ENCODE peak calls at places on chromosomes 11 and 22, in four cellular contexts. One of them, this sample, is unnamed.

GRCh38 chr11:78541537-78541936 is 33.1 kb downstream of the NARS2 start:
- DNase-seq in lower leg skin: no peak
- DNase-seq in dorsolateral prefrontal cortex: no peak
- DNase-seq in astrocyte of the spinal cord: no peak
- DNase-seq in this sample: no peak

GRCh38 chr11:1205121-1205986 is 17.5 kb upstream of the MUC5B start:
- DNase-seq in lower leg skin: no peak
- DNase-seq in dorsolateral prefrontal cortex: peak; percentile 36
- DNase-seq in astrocyte of the spinal cord: no peak
- DNase-seq in this sample: no peak

GRCh38 chr11:83835423-83835822 is 549.3 kb upstream of the CCDC90B start:
- DNase-seq in lower leg skin: no peak
- DNase-seq in dorsolateral prefrontal cortex: no peak
- DNase-seq in astrocyte of the spinal cord: peak; percentile 24
- DNase-seq in this sample: no peak

GRCh38 chr22:19888131-19888746 is 33.6 kb upstream of the GNB1L start:
- DNase-seq in lower leg skin: no peak
- DNase-seq in dorsolateral prefrontal cortex: no peak
- DNase-seq in astrocyte of the spinal cord: no peak
- DNase-seq in this sample: no peak

GRCh38 chr22:46433318-46433717 is 97.8 kb downstream of the TRMU start:
- DNase-seq in lower leg skin: no peak
- DNase-seq in dorsolateral prefrontal cortex: no peak
- DNase-seq in astrocyte of the spinal cord: no peak
- DNase-seq in this sample: no peak

GRCh38 chr11:123308077-123308476 is 113.0 kb upstream of the CLMP start:
- DNase-seq in lower leg skin: no peak
- DNase-seq in dorsolateral prefrontal cortex: no peak
- DNase-seq in astrocyte of the spinal cord: peak; percentile 45
- DNase-seq in this sample: peak; percentile 95

GRCh38 chr11:692824-693414 is 2.1 kb downstream of the DEAF1 start:
- DNase-seq in lower leg skin: no peak
- DNase-seq in dorsolateral prefrontal cortex: no peak
- DNase-seq in astrocyte of the spinal cord: no peak
- DNase-seq in this sample: peak; percentile 26

GRCh38 chr11:131867457-131868257 is 497.2 kb downstream of the NTM start:
- DNase-seq in lower leg skin: peak; percentile 39
- DNase-seq in dorsolateral prefrontal cortex: peak; percentile 76
- DNase-seq in astrocyte of the spinal cord: peak; percentile 91
- DNase-seq in this sample: peak; percentile 83

GRCh38 chr11:102325088-102325487 is 7.8 kb downstream of the BIRC3 start:
- DNase-seq in lower leg skin: no peak
- DNase-seq in dorsolateral prefrontal cortex: no peak
- DNase-seq in astrocyte of the spinal cord: no peak
- DNase-seq in this sample: no peak

GRCh38 chr11:1116104-1116503 is 41.4 kb downstream of the MUC2 start:
- DNase-seq in lower leg skin: no peak
- DNase-seq in dorsolateral prefrontal cortex: no peak
- DNase-seq in astrocyte of the spinal cord: no peak
- DNase-seq in this sample: no peak

DNA sequence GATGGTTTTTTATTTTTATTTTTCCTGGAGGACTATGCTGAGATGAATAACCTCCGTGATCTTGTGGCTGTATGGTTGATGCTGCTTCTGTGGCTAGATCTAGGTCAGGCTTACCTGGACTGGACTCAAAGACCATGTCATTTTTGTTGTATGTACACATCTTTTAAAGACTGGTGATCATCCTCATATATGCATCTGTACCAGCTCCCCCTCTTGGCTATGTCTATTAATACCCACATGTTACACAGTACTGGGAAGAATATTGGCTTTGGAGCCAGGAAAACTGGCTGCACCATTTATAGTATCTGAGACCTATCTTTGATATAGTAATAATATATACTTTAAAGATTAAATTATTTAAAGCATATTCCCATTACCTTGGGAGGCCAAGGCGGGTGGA is 18.4 kb upstream of the PITPNB start:
- DNase-seq in lower leg skin: no peak
- DNase-seq in dorsolateral prefrontal cortex: no peak
- DNase-seq in astrocyte of the spinal cord: no peak
- DNase-seq in this sample: no peak
- TF ChIP-seq CTCF in lower leg skin: no peak
- TF ChIP-seq CTCF in dorsolateral prefrontal cortex: no peak
- TF ChIP-seq CTCF in astrocyte of the spinal cord: peak; percentile 19
- TF ChIP-seq CTCF in this sample: peak; percentile 12

GRCh38 chr11:34566209-34566551 is 52.6 kb upstream of the ELF5 start:
- DNase-seq in lower leg skin: no peak
- DNase-seq in dorsolateral prefrontal cortex: no peak
- DNase-seq in astrocyte of the spinal cord: no peak
- DNase-seq in this sample: no peak
- H3K4me3 ChIP-seq in lower leg skin: no peak overlapping the region
- H3K4me3 ChIP-seq in dorsolateral prefrontal cortex: no peak overlapping the region
- H3K4me3 ChIP-seq in astrocyte of the spinal cord: no peak overlapping the region
- H3K4me3 ChIP-seq in this sample: no peak overlapping the region

GRCh38 chr22:38221908-38222796 is 20.4 kb downstream of the MAFF start:
- DNase-seq in lower leg skin: no peak
- DNase-seq in dorsolateral prefrontal cortex: no peak
- DNase-seq in astrocyte of the spinal cord: no peak
- DNase-seq in this sample: no peak
- TF ChIP-seq CTCF in lower leg skin: no peak
- TF ChIP-seq CTCF in dorsolateral prefrontal cortex: no peak
- TF ChIP-seq CTCF in astrocyte of the spinal cord: no peak
- TF ChIP-seq CTCF in this sample: no peak

GRCh38 chr22:49052023-49052538 is 775.6 kb downstream of the BRD1 start:
- DNase-seq in lower leg skin: no peak
- DNase-seq in dorsolateral prefrontal cortex: no peak
- DNase-seq in astrocyte of the spinal cord: no peak
- DNase-seq in this sample: no peak

GRCh38 chr22:49049691-49050090 is 778.0 kb downstream of the BRD1 start:
- DNase-seq in lower leg skin: no peak
- DNase-seq in dorsolateral prefrontal cortex: no peak
- DNase-seq in astrocyte of the spinal cord: no peak
- DNase-seq in this sample: no peak

GRCh38 chr22:49053574-49053973 is 774.1 kb downstream of the BRD1 start:
- DNase-seq in lower leg skin: no peak
- DNase-seq in dorsolateral prefrontal cortex: no peak
- DNase-seq in astrocyte of the spinal cord: no peak
- DNase-seq in this sample: no peak

GRCh38 chr22:49052560-49052959 is 775.1 kb downstream of the BRD1 start:
- DNase-seq in lower leg skin: no peak
- DNase-seq in dorsolateral prefrontal cortex: no peak
- DNase-seq in astrocyte of the spinal cord: no peak
- DNase-seq in this sample: no peak

GRCh38 chr22:49051491-49052022 is 776.1 kb downstream of the BRD1 start:
- DNase-seq in lower leg skin: no peak
- DNase-seq in dorsolateral prefrontal cortex: no peak
- DNase-seq in astrocyte of the spinal cord: no peak
- DNase-seq in this sample: no peak
- H3K4me3 ChIP-seq in lower leg skin: peak overlapping the region; percentile 7
- H3K4me3 ChIP-seq in dorsolateral prefrontal cortex: peak overlapping the region; percentile 32
- H3K4me3 ChIP-seq in astrocyte of the spinal cord: peak overlapping the region; percentile 36
- H3K4me3 ChIP-seq in this sample: no peak overlapping the region

GRCh38 chr11:58428021-58428420 is at the start of gene OR5B2:
- DNase-seq in lower leg skin: no peak
- DNase-seq in dorsolateral prefrontal cortex: no peak
- DNase-seq in astrocyte of the spinal cord: no peak
- DNase-seq in this sample: no peak

GRCh38 chr11:58434217-58434616 is 6.3 kb upstream of the OR5B2 start:
- DNase-seq in lower leg skin: no peak
- DNase-seq in dorsolateral prefrontal cortex: no peak
- DNase-seq in astrocyte of the spinal cord: no peak
- DNase-seq in this sample: no peak

GRCh38 chr11:58429273-58429672 is 1.4 kb upstream of the OR5B2 start:
- DNase-seq in lower leg skin: no peak
- DNase-seq in dorsolateral prefrontal cortex: no peak
- DNase-seq in astrocyte of the spinal cord: no peak
- DNase-seq in this sample: no peak

GRCh38 chr11:58433638-58434203 is 5.8 kb upstream of the OR5B2 start:
- DNase-seq in lower leg skin: no peak
- DNase-seq in dorsolateral prefrontal cortex: no peak
- DNase-seq in astrocyte of the spinal cord: no peak
- DNase-seq in this sample: no peak
- TF ChIP-seq CTCF in lower leg skin: no peak
- TF ChIP-seq CTCF in dorsolateral prefrontal cortex: no peak
- TF ChIP-seq CTCF in astrocyte of the spinal cord: no peak
- TF ChIP-seq CTCF in this sample: no peak

DNA sequence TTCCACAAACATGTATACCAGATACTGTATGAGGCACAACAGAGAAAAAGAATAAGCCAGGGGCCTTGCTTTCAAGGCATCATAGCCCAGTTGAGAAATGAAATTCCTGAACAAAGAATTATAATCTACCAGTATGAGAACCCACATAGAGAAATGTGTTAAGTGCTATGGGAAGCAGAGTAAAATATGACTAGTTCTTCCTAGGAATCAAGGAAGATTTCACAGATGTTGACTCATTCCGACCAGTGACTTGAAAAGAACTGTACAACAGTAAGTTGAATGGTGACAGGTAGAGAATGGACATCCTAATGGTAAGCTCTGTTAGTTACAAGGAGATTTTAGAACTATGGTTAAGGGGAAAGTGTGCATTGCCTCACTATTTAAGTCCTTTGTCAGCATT is 102.6 kb downstream of the TRIM44 start:
- DNase-seq in lower leg skin: no peak
- DNase-seq in dorsolateral prefrontal cortex: no peak
- DNase-seq in astrocyte of the spinal cord: no peak
- DNase-seq in this sample: peak; percentile 33
- H3K4me3 ChIP-seq in lower leg skin: no peak overlapping the region
- H3K4me3 ChIP-seq in dorsolateral prefrontal cortex: no peak overlapping the region
- H3K4me3 ChIP-seq in astrocyte of the spinal cord: no peak overlapping the region
- H3K4me3 ChIP-seq in this sample: no peak overlapping the region

GRCh38 chr22:22995166-22995565 is 75.2 kb upstream of the GNAZ start:
- DNase-seq in lower leg skin: no peak
- DNase-seq in dorsolateral prefrontal cortex: no peak
- DNase-seq in astrocyte of the spinal cord: no peak
- DNase-seq in this sample: no peak

GRCh38 chr22:22996511-22997261 is 73.6 kb upstream of the GNAZ start:
- DNase-seq in lower leg skin: no peak
- DNase-seq in dorsolateral prefrontal cortex: no peak
- DNase-seq in astrocyte of the spinal cord: no peak
- DNase-seq in this sample: no peak

GRCh38 chr22:22999473-22999872 is 70.8 kb upstream of the GNAZ start:
- DNase-seq in lower leg skin: no peak
- DNase-seq in dorsolateral prefrontal cortex: no peak
- DNase-seq in astrocyte of the spinal cord: no peak
- DNase-seq in this sample: no peak

GRCh38 chr22:22997988-22998387 is 72.3 kb upstream of the GNAZ start:
- DNase-seq in lower leg skin: no peak
- DNase-seq in dorsolateral prefrontal cortex: no peak
- DNase-seq in astrocyte of the spinal cord: no peak
- DNase-seq in this sample: no peak

DNA sequence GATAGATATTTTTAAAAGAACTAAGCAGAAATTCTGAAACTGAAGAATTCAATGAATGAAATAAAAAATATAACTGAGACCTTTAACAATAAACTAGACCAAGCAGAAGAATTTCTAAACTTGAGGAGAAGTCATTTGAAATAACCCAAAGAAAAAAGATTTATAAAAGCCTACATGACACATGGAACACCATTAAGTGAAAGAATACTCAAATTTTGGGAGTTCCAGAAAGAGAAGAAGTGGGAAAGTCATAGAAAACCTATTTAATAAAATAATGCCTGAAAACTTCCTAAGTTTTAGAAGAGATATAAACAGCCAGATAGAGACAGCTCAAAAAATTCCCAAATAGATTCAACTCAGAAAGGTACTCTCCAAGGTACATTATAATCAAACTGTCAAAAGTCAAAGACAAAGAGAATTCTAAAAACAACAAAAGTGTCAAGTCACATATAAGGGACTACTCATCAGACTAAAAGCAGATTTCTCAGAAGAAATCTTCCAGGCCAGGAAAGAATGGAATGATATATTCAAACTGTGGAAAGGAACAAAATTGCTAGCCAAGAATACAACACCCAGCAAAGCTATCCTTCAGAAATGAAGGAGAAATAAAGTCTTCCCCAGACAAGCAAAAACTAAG is 72.9 kb upstream of the GNAZ start:
- DNase-seq in lower leg skin: no peak
- DNase-seq in dorsolateral prefrontal cortex: no peak
- DNase-seq in astrocyte of the spinal cord: no peak
- DNase-seq in this sample: no peak
- TF ChIP-seq CTCF in lower leg skin: no peak
- TF ChIP-seq CTCF in dorsolateral prefrontal cortex: no peak
- TF ChIP-seq CTCF in astrocyte of the spinal cord: no peak
- TF ChIP-seq CTCF in this sample: no peak

GRCh38 chr11:32434387-32435151 is 770 bp downstream of the WT1 start:
- DNase-seq in lower leg skin: no peak
- DNase-seq in dorsolateral prefrontal cortex: no peak
- DNase-seq in astrocyte of the spinal cord: no peak
- DNase-seq in this sample: no peak
- H3K4me3 ChIP-seq in lower leg skin: no peak overlapping the region
- H3K4me3 ChIP-seq in dorsolateral prefrontal cortex: no peak overlapping the region
- H3K4me3 ChIP-seq in astrocyte of the spinal cord: no peak overlapping the region
- H3K4me3 ChIP-seq in this sample: no peak overlapping the region

GRCh38 chr11:46223252-46223513 is 54.3 kb upstream of the CREB3L1 start:
- DNase-seq in lower leg skin: no peak
- DNase-seq in dorsolateral prefrontal cortex: no peak
- DNase-seq in astrocyte of the spinal cord: no peak
- DNase-seq in this sample: no peak
- TF ChIP-seq CTCF in lower leg skin: no peak
- TF ChIP-seq CTCF in dorsolateral prefrontal cortex: no peak
- TF ChIP-seq CTCF in astrocyte of the spinal cord: no peak
- TF ChIP-seq CTCF in this sample: no peak

GRCh38 chr11:104148074-104148473 is 15.9 kb downstream of the PDGFD start:
- DNase-seq in lower leg skin: no peak
- DNase-seq in dorsolateral prefrontal cortex: no peak
- DNase-seq in astrocyte of the spinal cord: peak; percentile 47
- DNase-seq in this sample: peak; percentile 90

GRCh38 chr11:104148696-104149095 is 15.3 kb downstream of the PDGFD start:
- DNase-seq in lower leg skin: no peak
- DNase-seq in dorsolateral prefrontal cortex: no peak
- DNase-seq in astrocyte of the spinal cord: peak; percentile 4
- DNase-seq in this sample: no peak

GRCh38 chr11:104154296-104154695 is 9.7 kb downstream of the PDGFD start:
- DNase-seq in lower leg skin: no peak
- DNase-seq in dorsolateral prefrontal cortex: no peak
- DNase-seq in astrocyte of the spinal cord: no peak
- DNase-seq in this sample: no peak

GRCh38 chr11:104152941-104153340 is 11.0 kb downstream of the PDGFD start:
- DNase-seq in lower leg skin: no peak
- DNase-seq in dorsolateral prefrontal cortex: no peak
- DNase-seq in astrocyte of the spinal cord: no peak
- DNase-seq in this sample: no peak

GRCh38 chr11:104151404-104152204 is 12.3 kb downstream of the PDGFD start:
- DNase-seq in lower leg skin: no peak
- DNase-seq in dorsolateral prefrontal cortex: no peak
- DNase-seq in astrocyte of the spinal cord: peak; percentile 14
- DNase-seq in this sample: peak; percentile 39
- H3K4me3 ChIP-seq in lower leg skin: no peak overlapping the region
- H3K4me3 ChIP-seq in dorsolateral prefrontal cortex: no peak overlapping the region
- H3K4me3 ChIP-seq in astrocyte of the spinal cord: no peak overlapping the region
- H3K4me3 ChIP-seq in this sample: no peak overlapping the region

This sample was measured in fibroblast of mammary gland.